ENCODE peak calls at places on chromosomes 2 and 18, in ten cellular contexts. One of them, this sample, is unnamed.

GRCh38 chr2:16142383-16143361 is 202.3 kb downstream of the MYCN start:
- DNase-seq in fibroblast of lung: no peak
- DNase-seq in iPS-NIHi11: no peak
- DNase-seq in GDM1: no peak
- DNase-seq in stimulated activated CD4-positive, alpha-beta T cell treated with anti-CD3 and anti-CD28 coated beads, Interleukin-15, amount 100 ng/mL, for 24 hours: peak
- DNase-seq in coronary artery: no peak
- DNase-seq in heart left ventricle: no peak
- DNase-seq in NCI-H345: no peak
- DNase-seq in adrenal gland: no peak
- DNase-seq in SJCRH30: no peak
- DNase-seq in this sample: no peak

GRCh38 chr2:134282638-134283400 is 28.9 kb downstream of the MGAT5 start:
- DNase-seq in fibroblast of lung: no peak
- DNase-seq in iPS-NIHi11: no peak
- DNase-seq in GDM1: no peak
- DNase-seq in stimulated activated CD4-positive, alpha-beta T cell treated with anti-CD3 and anti-CD28 coated beads, Interleukin-15, amount 100 ng/mL, for 24 hours: peak
- DNase-seq in coronary artery: no peak
- DNase-seq in heart left ventricle: no peak
- DNase-seq in NCI-H345: no peak
- DNase-seq in adrenal gland: no peak
- DNase-seq in SJCRH30: no peak
- DNase-seq in this sample: no peak

GRCh38 chr2:24856791-24857211 is 63.2 kb downstream of the ADCY3 start:
- DNase-seq in fibroblast of lung: no peak
- DNase-seq in iPS-NIHi11: no peak
- DNase-seq in GDM1: no peak
- DNase-seq in stimulated activated CD4-positive, alpha-beta T cell treated with anti-CD3 and anti-CD28 coated beads, Interleukin-15, amount 100 ng/mL, for 24 hours: no peak
- DNase-seq in coronary artery: no peak
- DNase-seq in heart left ventricle: peak
- DNase-seq in NCI-H345: no peak
- DNase-seq in adrenal gland: no peak
- DNase-seq in SJCRH30: no peak
- DNase-seq in this sample: no peak

GRCh38 chr18:54608008-54608642 is 17.1 kb downstream of the DYNAP start:
- DNase-seq in fibroblast of lung: peak
- DNase-seq in iPS-NIHi11: no peak
- DNase-seq in GDM1: no peak
- DNase-seq in stimulated activated CD4-positive, alpha-beta T cell treated with anti-CD3 and anti-CD28 coated beads, Interleukin-15, amount 100 ng/mL, for 24 hours: no peak
- DNase-seq in coronary artery: no peak
- DNase-seq in heart left ventricle: no peak
- DNase-seq in NCI-H345: no peak
- DNase-seq in adrenal gland: no peak
- DNase-seq in SJCRH30: no peak
- DNase-seq in this sample: no peak

GRCh38 chr2:96404446-96405373 is 69.1 kb downstream of the NCAPH start:
- DNase-seq in fibroblast of lung: no peak
- DNase-seq in iPS-NIHi11: no peak
- DNase-seq in GDM1: no peak
- DNase-seq in stimulated activated CD4-positive, alpha-beta T cell treated with anti-CD3 and anti-CD28 coated beads, Interleukin-15, amount 100 ng/mL, for 24 hours: no peak
- DNase-seq in coronary artery: no peak
- DNase-seq in heart left ventricle: peak
- DNase-seq in NCI-H345: peak
- DNase-seq in adrenal gland: no peak
- DNase-seq in SJCRH30: peak
- DNase-seq in this sample: peak

GRCh38 chr2:204205548-204205947 is 269.0 kb downstream of the ICOS start:
- DNase-seq in fibroblast of lung: no peak
- DNase-seq in iPS-NIHi11: peak
- DNase-seq in GDM1: no peak
- DNase-seq in stimulated activated CD4-positive, alpha-beta T cell treated with anti-CD3 and anti-CD28 coated beads, Interleukin-15, amount 100 ng/mL, for 24 hours: no peak
- DNase-seq in coronary artery: no peak
- DNase-seq in heart left ventricle: no peak
- DNase-seq in NCI-H345: no peak
- DNase-seq in adrenal gland: no peak
- DNase-seq in SJCRH30: peak
- DNase-seq in this sample: no peak

GRCh38 chr2:224357098-224357901 is 44.6 kb downstream of the FAM124B start:
- DNase-seq in fibroblast of lung: peak
- DNase-seq in iPS-NIHi11: peak
- DNase-seq in GDM1: peak
- DNase-seq in stimulated activated CD4-positive, alpha-beta T cell treated with anti-CD3 and anti-CD28 coated beads, Interleukin-15, amount 100 ng/mL, for 24 hours: peak
- DNase-seq in coronary artery: no peak
- DNase-seq in heart left ventricle: no peak
- DNase-seq in NCI-H345: peak
- DNase-seq in adrenal gland: peak
- DNase-seq in SJCRH30: peak
- DNase-seq in this sample: peak

GRCh38 chr2:54572262-54572635 is 116.1 kb downstream of the SPTBN1 start:
- DNase-seq in fibroblast of lung: peak
- DNase-seq in iPS-NIHi11: no peak
- DNase-seq in GDM1: no peak
- DNase-seq in stimulated activated CD4-positive, alpha-beta T cell treated with anti-CD3 and anti-CD28 coated beads, Interleukin-15, amount 100 ng/mL, for 24 hours: no peak
- DNase-seq in coronary artery: no peak
- DNase-seq in heart left ventricle: no peak
- DNase-seq in NCI-H345: peak
- DNase-seq in adrenal gland: no peak
- DNase-seq in SJCRH30: no peak
- DNase-seq in this sample: no peak

GRCh38 chr2:26457241-26457666 is 20.7 kb downstream of the OTOF start:
- DNase-seq in fibroblast of lung: no peak
- DNase-seq in iPS-NIHi11: no peak
- DNase-seq in GDM1: no peak
- DNase-seq in stimulated activated CD4-positive, alpha-beta T cell treated with anti-CD3 and anti-CD28 coated beads, Interleukin-15, amount 100 ng/mL, for 24 hours: no peak
- DNase-seq in coronary artery: peak
- DNase-seq in heart left ventricle: no peak
- DNase-seq in NCI-H345: peak
- DNase-seq in adrenal gland: no peak
- DNase-seq in SJCRH30: no peak
- DNase-seq in this sample: no peak

GRCh38 chr2:26542194-26542455 is 64.2 kb upstream of the OTOF start:
- DNase-seq in fibroblast of lung: no peak
- DNase-seq in iPS-NIHi11: no peak
- DNase-seq in GDM1: no peak
- DNase-seq in stimulated activated CD4-positive, alpha-beta T cell treated with anti-CD3 and anti-CD28 coated beads, Interleukin-15, amount 100 ng/mL, for 24 hours: no peak
- DNase-seq in coronary artery: no peak
- DNase-seq in heart left ventricle: no peak
- DNase-seq in NCI-H345: peak
- DNase-seq in adrenal gland: no peak
- DNase-seq in SJCRH30: no peak
- DNase-seq in this sample: peak

GRCh38 chr2:217071416-217071815 is 211.6 kb upstream of the TNP1 start:
- DNase-seq in fibroblast of lung: peak
- DNase-seq in iPS-NIHi11: no peak
- DNase-seq in GDM1: no peak
- DNase-seq in stimulated activated CD4-positive, alpha-beta T cell treated with anti-CD3 and anti-CD28 coated beads, Interleukin-15, amount 100 ng/mL, for 24 hours: no peak
- DNase-seq in coronary artery: peak
- DNase-seq in heart left ventricle: no peak
- DNase-seq in NCI-H345: no peak
- DNase-seq in adrenal gland: peak
- DNase-seq in SJCRH30: no peak
- DNase-seq in this sample: no peak

GRCh38 chr2:220396287-220396686 is 768.9 kb downstream of the SLC4A3 start:
- DNase-seq in fibroblast of lung: peak
- DNase-seq in iPS-NIHi11: no peak
- DNase-seq in GDM1: no peak
- DNase-seq in stimulated activated CD4-positive, alpha-beta T cell treated with anti-CD3 and anti-CD28 coated beads, Interleukin-15, amount 100 ng/mL, for 24 hours: no peak
- DNase-seq in coronary artery: no peak
- DNase-seq in heart left ventricle: no peak
- DNase-seq in NCI-H345: no peak
- DNase-seq in adrenal gland: no peak
- DNase-seq in SJCRH30: no peak
- DNase-seq in this sample: no peak

GRCh38 chr2:100196786-100197494 is 54.5 kb upstream of the AFF3 start:
- DNase-seq in fibroblast of lung: no peak
- DNase-seq in iPS-NIHi11: no peak
- DNase-seq in GDM1: no peak
- DNase-seq in stimulated activated CD4-positive, alpha-beta T cell treated with anti-CD3 and anti-CD28 coated beads, Interleukin-15, amount 100 ng/mL, for 24 hours: no peak
- DNase-seq in coronary artery: no peak
- DNase-seq in heart left ventricle: no peak
- DNase-seq in NCI-H345: no peak
- DNase-seq in adrenal gland: no peak
- DNase-seq in SJCRH30: no peak
- DNase-seq in this sample: no peak